ENCODE peak calls at places on chromosomes 7 and 10, in five cellular contexts. One of them, this sample, is unnamed.

GRCh38 chr10:5534051-5534821 is 9.5 kb downstream of the CALML3 start:
- DNase-seq in AG09309: no peak
- DNase-seq in spleen: peak
- DNase-seq in heart left ventricle: no peak
- DNase-seq in CD8-positive, alpha-beta T cell: no peak
- DNase-seq in this sample: peak

GRCh38 chr10:44986670-44987069 is 8.1 kb upstream of the DEPP1 start:
- DNase-seq in AG09309: no peak
- DNase-seq in spleen: no peak
- DNase-seq in heart left ventricle: no peak
- DNase-seq in CD8-positive, alpha-beta T cell: no peak
- DNase-seq in this sample: no peak

GRCh38 chr7:48042216-48042615 is 6.9 kb downstream of the C7orf57 start:
- DNase-seq in AG09309: no peak
- DNase-seq in spleen: no peak
- DNase-seq in heart left ventricle: no peak
- DNase-seq in CD8-positive, alpha-beta T cell: no peak
- DNase-seq in this sample: no peak

GRCh38 chr10:7756360-7756992 is 31.3 kb downstream of the KIN start:
- DNase-seq in AG09309: no peak
- DNase-seq in spleen: no peak
- DNase-seq in heart left ventricle: no peak
- DNase-seq in CD8-positive, alpha-beta T cell: no peak
- DNase-seq in this sample: no peak

GRCh38 chr10:50982989-50983388 is 91.3 kb upstream of the PRKG1 start:
- DNase-seq in AG09309: no peak
- DNase-seq in spleen: no peak
- DNase-seq in heart left ventricle: no peak
- DNase-seq in CD8-positive, alpha-beta T cell: no peak
- DNase-seq in this sample: no peak

GRCh38 chr10:4947039-4947634 is 16.1 kb upstream of the AKR1C1 start:
- DNase-seq in AG09309: no peak
- DNase-seq in spleen: no peak
- DNase-seq in heart left ventricle: no peak
- DNase-seq in CD8-positive, alpha-beta T cell: no peak
- DNase-seq in this sample: no peak

GRCh38 chr7:114554781-114555537 is 140.3 kb downstream of the FOXP2 start:
- DNase-seq in AG09309: peak
- DNase-seq in spleen: no peak
- DNase-seq in heart left ventricle: no peak
- DNase-seq in CD8-positive, alpha-beta T cell: no peak
- DNase-seq in this sample: no peak

GRCh38 chr7:152052772-152053171 is 27.3 kb downstream of the GALNT11 start:
- DNase-seq in AG09309: no peak
- DNase-seq in spleen: no peak
- DNase-seq in heart left ventricle: no peak
- DNase-seq in CD8-positive, alpha-beta T cell: no peak
- DNase-seq in this sample: no peak

GRCh38 chr10:113235505-113235904 is 285.5 kb downstream of the TCF7L2 start:
- DNase-seq in AG09309: no peak
- DNase-seq in spleen: no peak
- DNase-seq in heart left ventricle: no peak
- DNase-seq in CD8-positive, alpha-beta T cell: no peak
- DNase-seq in this sample: no peak

GRCh38 chr7:102433319-102434038 is at the start of gene ORAI2:
- DNase-seq in AG09309: no peak
- DNase-seq in spleen: peak
- DNase-seq in heart left ventricle: peak
- DNase-seq in CD8-positive, alpha-beta T cell: peak
- DNase-seq in this sample: peak

GRCh38 chr7:158572000-158572828 is 15.4 kb downstream of the PTPRN2 start:
- DNase-seq in AG09309: no peak
- DNase-seq in spleen: peak
- DNase-seq in heart left ventricle: no peak
- DNase-seq in CD8-positive, alpha-beta T cell: no peak
- DNase-seq in this sample: no peak

GRCh38 chr10:69934768-69935167 is 117.9 kb upstream of the MACROH2A2 start:
- DNase-seq in AG09309: no peak
- DNase-seq in spleen: no peak
- DNase-seq in heart left ventricle: no peak
- DNase-seq in CD8-positive, alpha-beta T cell: no peak
- DNase-seq in this sample: no peak
- TF ChIP-seq CTCF in AG09309: peak
- TF ChIP-seq CTCF in spleen: no peak
- TF ChIP-seq CTCF in heart left ventricle: no peak
- TF ChIP-seq CTCF in CD8-positive, alpha-beta T cell: no peak
- TF ChIP-seq CTCF in this sample: no peak

GRCh38 chr7:90412458-90413184 is 9.4 kb downstream of the CLDN12 start:
- DNase-seq in AG09309: no peak
- DNase-seq in spleen: no peak
- DNase-seq in heart left ventricle: no peak
- DNase-seq in CD8-positive, alpha-beta T cell: no peak
- DNase-seq in this sample: no peak
- TF ChIP-seq CTCF in AG09309: peak
- TF ChIP-seq CTCF in spleen: no peak
- TF ChIP-seq CTCF in heart left ventricle: peak
- TF ChIP-seq CTCF in CD8-positive, alpha-beta T cell: no peak
- TF ChIP-seq CTCF in this sample: no peak

DNA sequence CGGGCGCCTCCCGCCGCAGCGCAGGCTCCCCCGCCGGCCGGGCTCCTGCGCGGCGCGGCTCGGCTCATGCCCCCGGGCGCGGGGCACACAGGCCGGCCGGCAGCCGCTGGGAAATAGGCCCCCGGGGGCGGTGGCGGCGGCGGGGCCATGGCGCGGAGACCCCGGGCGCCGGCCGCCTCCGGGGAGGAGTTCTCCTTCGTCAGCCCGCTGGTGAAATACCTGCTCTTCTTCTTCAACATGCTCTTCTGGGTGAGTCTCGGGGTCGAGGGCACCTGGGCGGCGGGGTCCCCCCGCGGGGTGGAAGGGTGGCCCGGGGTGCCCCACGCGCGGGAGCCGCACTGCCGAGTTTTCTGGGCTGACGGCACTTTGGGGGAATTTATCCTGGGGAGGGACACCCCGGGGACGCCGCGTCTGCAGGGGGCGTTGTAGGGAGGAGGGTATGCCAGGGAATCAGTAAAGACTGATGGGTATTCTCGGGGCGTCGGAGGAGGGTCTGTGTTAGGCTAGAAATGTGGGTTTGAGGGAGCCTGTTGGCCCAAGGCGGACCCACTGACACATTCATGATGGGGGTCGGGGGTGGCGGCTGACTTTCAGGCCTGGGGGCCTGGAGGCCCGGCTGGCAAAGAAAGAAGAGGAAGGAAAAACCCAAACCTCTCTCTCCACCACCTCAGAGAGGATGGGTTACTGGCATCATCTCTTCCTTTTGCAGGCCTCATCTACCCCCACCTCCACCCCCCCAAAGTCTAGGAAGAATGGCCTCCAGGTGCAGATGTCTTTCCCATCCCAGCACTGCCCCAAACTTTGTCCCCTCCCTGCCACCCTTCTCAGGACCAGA is 544 bp downstream of the TSPAN33 start:
- DNase-seq in AG09309: no peak
- DNase-seq in spleen: peak
- DNase-seq in heart left ventricle: no peak
- DNase-seq in CD8-positive, alpha-beta T cell: no peak
- DNase-seq in this sample: no peak
- TF ChIP-seq CTCF in AG09309: peak
- TF ChIP-seq CTCF in spleen: no peak
- TF ChIP-seq CTCF in heart left ventricle: peak
- TF ChIP-seq CTCF in CD8-positive, alpha-beta T cell: peak
- TF ChIP-seq CTCF in this sample: no peak

GRCh38 chr7:127346575-127347256 is 45.8 kb downstream of the ZNF800 start:
- DNase-seq in AG09309: no peak
- DNase-seq in spleen: no peak
- DNase-seq in heart left ventricle: no peak
- DNase-seq in CD8-positive, alpha-beta T cell: no peak
- DNase-seq in this sample: no peak

GRCh38 chr7:127350586-127350985 is 41.9 kb downstream of the ZNF800 start:
- DNase-seq in AG09309: no peak
- DNase-seq in spleen: no peak
- DNase-seq in heart left ventricle: no peak
- DNase-seq in CD8-positive, alpha-beta T cell: no peak
- DNase-seq in this sample: no peak

GRCh38 chr7:127348247-127348631 is 44.3 kb downstream of the ZNF800 start:
- DNase-seq in AG09309: no peak
- DNase-seq in spleen: no peak
- DNase-seq in heart left ventricle: no peak
- DNase-seq in CD8-positive, alpha-beta T cell: no peak
- DNase-seq in this sample: no peak

GRCh38 chr7:127349881-127350280 is 42.6 kb downstream of the ZNF800 start:
- DNase-seq in AG09309: no peak
- DNase-seq in spleen: no peak
- DNase-seq in heart left ventricle: no peak
- DNase-seq in CD8-positive, alpha-beta T cell: no peak
- DNase-seq in this sample: no peak

GRCh38 chr7:127347567-127348246 is 44.8 kb downstream of the ZNF800 start:
- DNase-seq in AG09309: no peak
- DNase-seq in spleen: peak
- DNase-seq in heart left ventricle: peak
- DNase-seq in CD8-positive, alpha-beta T cell: peak
- DNase-seq in this sample: peak
- TF ChIP-seq CTCF in AG09309: peak
- TF ChIP-seq CTCF in spleen: peak
- TF ChIP-seq CTCF in heart left ventricle: peak
- TF ChIP-seq CTCF in CD8-positive, alpha-beta T cell: peak
- TF ChIP-seq CTCF in this sample: peak

GRCh38 chr7:132899-133298 is 59.5 kb upstream of the FAM20C start:
- DNase-seq in AG09309: no peak
- DNase-seq in spleen: no peak
- DNase-seq in heart left ventricle: no peak
- DNase-seq in CD8-positive, alpha-beta T cell: no peak
- DNase-seq in this sample: no peak
- TF ChIP-seq CTCF in AG09309: no peak
- TF ChIP-seq CTCF in spleen: no peak
- TF ChIP-seq CTCF in heart left ventricle: no peak
- TF ChIP-seq CTCF in CD8-positive, alpha-beta T cell: no peak
- TF ChIP-seq CTCF in this sample: no peak

GRCh38 chr10:104577171-104577570 is 63.9 kb upstream of the SORCS3 start:
- DNase-seq in AG09309: no peak
- DNase-seq in spleen: no peak
- DNase-seq in heart left ventricle: no peak
- DNase-seq in CD8-positive, alpha-beta T cell: no peak
- DNase-seq in this sample: no peak
- TF ChIP-seq CTCF in AG09309: no peak
- TF ChIP-seq CTCF in spleen: no peak
- TF ChIP-seq CTCF in heart left ventricle: no peak
- TF ChIP-seq CTCF in CD8-positive, alpha-beta T cell: no peak
- TF ChIP-seq CTCF in this sample: no peak

GRCh38 chr7:148261523-148261922 is 329.0 kb upstream of the C7orf33 start:
- DNase-seq in AG09309: no peak
- DNase-seq in spleen: no peak
- DNase-seq in heart left ventricle: no peak
- DNase-seq in CD8-positive, alpha-beta T cell: no peak
- DNase-seq in this sample: no peak

GRCh38 chr7:148261996-148262688 is 328.4 kb upstream of the C7orf33 start:
- DNase-seq in AG09309: no peak
- DNase-seq in spleen: no peak
- DNase-seq in heart left ventricle: no peak
- DNase-seq in CD8-positive, alpha-beta T cell: no peak
- DNase-seq in this sample: no peak

GRCh38 chr7:148265896-148266295 is 324.7 kb upstream of the C7orf33 start:
- DNase-seq in AG09309: no peak
- DNase-seq in spleen: no peak
- DNase-seq in heart left ventricle: no peak
- DNase-seq in CD8-positive, alpha-beta T cell: no peak
- DNase-seq in this sample: no peak

GRCh38 chr7:148262721-148263229 is 327.8 kb upstream of the C7orf33 start:
- DNase-seq in AG09309: no peak
- DNase-seq in spleen: peak
- DNase-seq in heart left ventricle: peak
- DNase-seq in CD8-positive, alpha-beta T cell: peak
- DNase-seq in this sample: peak

DNA sequence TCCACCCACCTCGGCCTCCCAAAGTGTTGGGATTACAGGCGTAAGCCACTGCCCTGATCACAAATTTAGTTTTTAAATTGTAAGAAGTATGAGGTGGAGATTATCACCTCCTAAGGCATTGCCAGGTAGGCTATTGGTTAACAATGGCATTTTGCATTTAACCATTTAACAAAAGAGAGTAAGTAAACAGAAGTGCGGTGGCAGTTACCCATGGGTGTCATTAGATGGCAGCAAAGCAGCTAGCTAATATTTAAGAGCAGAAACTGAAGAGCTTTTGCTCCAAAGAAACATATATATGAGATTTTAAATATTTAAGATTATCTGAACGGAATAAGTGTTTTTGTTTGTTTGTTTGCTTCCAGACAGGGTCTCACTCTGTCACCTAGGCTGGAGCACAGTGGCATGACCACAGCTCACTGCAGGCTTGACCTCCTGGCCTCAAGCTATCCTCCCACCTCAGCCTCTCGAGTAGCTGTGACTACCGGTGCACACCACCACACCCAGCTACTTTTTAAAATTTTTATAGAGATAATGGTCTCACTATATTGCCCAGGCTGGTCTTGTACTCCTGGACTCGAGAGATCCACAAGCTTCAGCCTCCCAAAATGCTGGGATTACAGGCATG is 325.5 kb upstream of the C7orf33 start:
- DNase-seq in AG09309: no peak
- DNase-seq in spleen: no peak
- DNase-seq in heart left ventricle: no peak
- DNase-seq in CD8-positive, alpha-beta T cell: no peak
- DNase-seq in this sample: no peak
- TF ChIP-seq CTCF in AG09309: peak
- TF ChIP-seq CTCF in spleen: peak
- TF ChIP-seq CTCF in heart left ventricle: peak
- TF ChIP-seq CTCF in CD8-positive, alpha-beta T cell: peak
- TF ChIP-seq CTCF in this sample: peak